ENCODE peak calls at places on chromosomes 3 and 15, in eight cellular contexts. D is heart right ventricle, J is IMR-90, T is transverse colon, L is breast epithelium, Z is BJ, X is pancreas, M is AG09309. I is an unnamed sample.

GRCh38 chr3:107111889-107112288 is 265.4 kb upstream of the CCDC54 start:
- DNase-seq in X (no peak), D (no peak), J (no peak), L (no peak), T (no peak), Z (no peak), M (no peak), I (no peak)

GRCh38 chr3:152879130-152879789 is 44.3 kb downstream of the P2RY1 start:
- DNase-seq in X (no peak), L (no peak), M (no peak), Z (no peak), J (no peak), T (no peak), D (no peak), I (no peak)

GRCh38 chr3:123816673-123817207 is 67.4 kb downstream of the MYLK start:
- DNase-seq in T (no peak), X (no peak), L (peak; percentile 62), M (peak; percentile 95), Z (peak; percentile 89), D (no peak), J (peak; percentile 90), I (no peak)

GRCh38 chr15:90552929-90553211 is 23.1 kb downstream of the CRTC3 start:
- DNase-seq in D (no peak), T (no peak), Z (no peak), X (no peak), M (no peak), L (no peak), J (no peak), I (no peak)

GRCh38 chr3:37993811-37994638 is 3.4 kb downstream of the VILL start:
- DNase-seq in X (peak; percentile 27), T (peak; percentile 79), M (no peak), J (peak; percentile 75), Z (no peak), D (peak; percentile 81), L (peak; percentile 73), I (peak; percentile 73)

GRCh38 chr3:159627634-159628033 is 361.0 kb upstream of the IL12A start:
- DNase-seq in J (no peak), T (peak; percentile 12), D (no peak), X (no peak), M (no peak), L (no peak), Z (no peak), I (no peak)

GRCh38 chr15:96402403-96402802 is 71.9 kb downstream of the NR2F2 start:
- DNase-seq in T (no peak), J (no peak), M (no peak), D (no peak), Z (no peak), X (no peak), L (no peak), I (no peak)

GRCh38 chr3:120858501-120858900 is 49.5 kb upstream of the STXBP5L start:
- DNase-seq in T (no peak), Z (no peak), M (no peak), L (no peak), J (no peak), X (no peak), D (no peak), I (no peak)

GRCh38 chr3:148062590-148062989 is 635.1 kb upstream of the AGTR1 start:
- DNase-seq in X (no peak), T (no peak), D (no peak), Z (no peak), M (no peak), L (no peak), J (no peak), I (no peak)

GRCh38 chr3:197554196-197554561 is 1.6 kb downstream of the BDH1 start:
- DNase-seq in T (no peak), Z (no peak), J (no peak), X (no peak), M (no peak), D (no peak), L (no peak), I (peak; percentile 35)

GRCh38 chr3:42262525-42262924 is 3.5 kb downstream of the CCK start:
- DNase-seq in X (no peak), L (no peak), J (peak; percentile 80), T (no peak), M (peak; percentile 45), Z (peak; percentile 50), D (no peak), I (no peak)

GRCh38 chr15:62390793-62391543 is 225.9 kb upstream of the C2CD4B start:
- DNase-seq in X (peak; percentile 46), Z (no peak), T (peak; percentile 44), D (peak; percentile 20), J (peak; percentile 36), M (no peak), L (no peak), I (peak; percentile 64)

GRCh38 chr15:71219646-71220045 is 104.4 kb downstream of the THSD4 start:
- DNase-seq in L (no peak), T (no peak), X (no peak), D (no peak), M (peak; percentile 76), Z (peak; percentile 74), J (peak; percentile 94), I (no peak)

GRCh38 chr3:155912574-155913190 is 42.2 kb downstream of the GMPS start:
- DNase-seq in Z (no peak), L (no peak), T (no peak), J (peak; percentile 39), X (no peak), M (no peak), D (no peak), I (no peak)

GRCh38 chr3:123864706-123865105 is 19.4 kb downstream of the MYLK start:
- DNase-seq in Z (no peak), M (no peak), J (no peak), X (no peak), T (no peak), L (no peak), D (no peak), I (no peak)

GRCh38 chr3:126968328-126968994 is 14.5 kb upstream of the PLXNA1 start:
- DNase-seq in L (no peak), D (no peak), J (no peak), T (no peak), Z (no peak), X (no peak), M (no peak), I (no peak)

GRCh38 chr15:99343836-99344551 is 92.7 kb downstream of the LRRC28 start:
- DNase-seq in M (no peak), J (no peak), T (peak; percentile 15), D (peak; percentile 37), X (no peak), L (no peak), Z (no peak), I (peak; percentile 8)
- TF ChIP-seq CTCF in M (no peak), J (no peak), T (no peak), D (peak; percentile 40), X (no peak), L (no peak), Z (no peak), I (peak; percentile 7)

DNA sequence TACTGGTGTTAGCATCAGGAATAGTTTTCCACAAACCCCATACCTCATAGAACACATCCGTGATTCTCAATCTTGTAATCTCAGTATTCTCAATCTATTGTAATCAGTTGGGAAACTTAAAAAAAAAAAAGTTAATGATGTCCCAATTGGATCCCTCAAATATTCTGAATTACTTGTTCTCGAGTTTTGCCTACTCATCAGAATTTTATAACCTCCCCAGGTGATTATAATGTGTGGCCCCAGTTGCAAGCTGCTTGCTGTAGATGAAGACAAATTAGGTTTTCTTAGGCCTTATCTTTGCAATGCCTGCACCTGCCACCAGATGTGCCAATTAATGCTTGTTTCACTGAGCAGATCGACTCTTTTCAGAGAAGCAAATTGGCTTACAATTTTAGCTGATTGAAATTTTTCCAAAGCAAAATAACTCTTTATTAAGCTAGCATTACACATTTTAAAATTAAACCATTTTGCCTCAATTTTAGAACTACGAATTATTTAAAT is 19.0 kb upstream of the DIPK2A start:
- DNase-seq in Z (no peak), D (no peak), X (no peak), M (no peak), T (no peak), L (no peak), J (no peak), I (no peak)
- TF ChIP-seq CTCF in Z (no peak), D (no peak), X (no peak), M (no peak), T (no peak), L (no peak), J (no peak), I (no peak)

GRCh38 chr3:19213608-19214220 is 65.4 kb downstream of the KCNH8 start:
- DNase-seq in X (no peak), L (no peak), T (no peak), J (no peak), D (no peak), M (no peak), Z (no peak), I (no peak)
- TF ChIP-seq CTCF in X (no peak), L (no peak), T (no peak), J (no peak), D (no peak), M (no peak), Z (no peak), I (peak; percentile 8)

GRCh38 chr3:4836516-4836915 is 142.7 kb upstream of the BHLHE40 start:
- DNase-seq in L (no peak), Z (no peak), X (no peak), J (no peak), T (no peak), D (no peak), M (no peak), I (no peak)

GRCh38 chr3:4834403-4834866 is 144.8 kb upstream of the BHLHE40 start:
- DNase-seq in D (no peak), J (peak; percentile 17), T (peak; percentile 72), L (no peak), X (no peak), M (no peak), Z (no peak), I (peak; percentile 63)

GRCh38 chr3:4837405-4837804 is 141.8 kb upstream of the BHLHE40 start:
- DNase-seq in M (no peak), Z (no peak), X (no peak), L (no peak), J (no peak), D (no peak), T (no peak), I (no peak)

GRCh38 chr3:4833471-4833870 is 145.8 kb upstream of the BHLHE40 start:
- DNase-seq in J (no peak), D (no peak), M (no peak), Z (no peak), L (no peak), X (no peak), T (no peak), I (no peak)

GRCh38 chr3:4835616-4836043 is 143.6 kb upstream of the BHLHE40 start:
- DNase-seq in Z (no peak), D (no peak), M (no peak), J (no peak), L (no peak), T (no peak), X (no peak), I (no peak)
- TF ChIP-seq CTCF in Z (no peak), D (no peak), M (no peak), J (no peak), L (no peak), T (no peak), X (no peak), I (no peak)